ENCODE peak calls at places on chromosomes 13 and 19, in six cellular contexts. F is activated naive CD4-positive, alpha-beta T cell treated with Interleukin-2 at 50 U/mL for 16 hours; B is M059J; Z is stimulated activated CD4-positive, alpha-beta T cell treated with anti-CD3 and anti-CD28 coated beads, Interleukin-15, amount 100 ng/mL, for 1 hour; A is GM10248; J is T-helper 17 cell. R is an unnamed sample.

GRCh38 chr13:109126973-109127615 is 497.7 kb downstream of the MYO16 start:
- DNase-seq in F (no peak), A (no peak), Z (no peak), B (no peak), J (no peak), R (no peak)

GRCh38 chr19:34236035-34236793 is 18.1 kb upstream of the GARRE1 start:
- DNase-seq in A (no peak), Z (no peak), J (no peak), B (peak; percentile 64), F (no peak), R (no peak)

GRCh38 chr19:17337675-17338439 is 504 bp downstream of the GTPBP3 start:
- DNase-seq in Z (no peak), F (peak; percentile 35), J (no peak), A (no peak), B (no peak), R (no peak)

GRCh38 chr13:101231751-101232428 is 184.4 kb downstream of the NALCN start:
- DNase-seq in Z (no peak), A (no peak), J (no peak), B (peak; percentile 67), F (no peak), R (no peak)

GRCh38 chr19:7975037-7975436 is 30.4 kb downstream of the ELAVL1 start:
- DNase-seq in B (no peak), Z (no peak), A (no peak), J (no peak), F (no peak), R (peak; percentile 28)

GRCh38 chr19:20482721-20483120 is 82.9 kb downstream of the ZNF737 start:
- DNase-seq in B (no peak), Z (no peak), J (no peak), A (no peak), F (no peak), R (no peak)

GRCh38 chr13:49444517-49445395 is 682 bp downstream of the SETDB2 start:
- DNase-seq in Z (peak; percentile 5), B (peak; percentile 64), A (peak; percentile 24), J (no peak), F (peak; percentile 21), R (no peak)

GRCh38 chr19:1166872-1167573 is 7.0 kb downstream of the SBNO2 start:
- DNase-seq in Z (no peak), F (no peak), J (no peak), B (no peak), A (no peak), R (no peak)

GRCh38 chr13:41916173-41916954 is 44.5 kb downstream of the VWA8 start:
- DNase-seq in A (peak; percentile 65), B (peak; percentile 75), Z (no peak), F (no peak), J (no peak), R (no peak)

GRCh38 chr19:35318679-35319448 is 10.1 kb upstream of the CD22 start:
- DNase-seq in J (no peak), F (no peak), Z (no peak), B (peak; percentile 99), A (no peak), R (peak; percentile 69)

GRCh38 chr19:40379446-40380198 is 10.4 kb downstream of the HIPK4 start:
- DNase-seq in A (no peak), J (no peak), B (no peak), F (no peak), Z (no peak), R (no peak)

GRCh38 chr19:38670921-38671398 is 23.5 kb downstream of the ACTN4 start:
- DNase-seq in J (no peak), F (no peak), A (no peak), B (peak; percentile 72), Z (no peak), R (no peak)

GRCh38 chr19:52520013-52520412 is 7.5 kb upstream of the ZNF808 start:
- DNase-seq in J (no peak), Z (no peak), F (no peak), A (no peak), B (peak; percentile 6), R (no peak)

GRCh38 chr19:1843116-1843515 is 5.2 kb downstream of the REXO1 start:
- DNase-seq in A (no peak), J (no peak), Z (no peak), F (no peak), B (no peak), R (no peak)

GRCh38 chr13:30847697-30848307 is 58.3 kb upstream of the MEDAG start:
- DNase-seq in A (no peak), B (peak; percentile 95), Z (no peak), F (peak; percentile 21), J (no peak), R (no peak)

GRCh38 chr13:60756306-60756705 is 359.3 kb downstream of the TDRD3 start:
- DNase-seq in F (no peak), A (no peak), B (no peak), Z (no peak), J (no peak), R (no peak)

GRCh38 chr13:23467048-23467931 is 33.8 kb upstream of the SACS start:
- DNase-seq in Z (no peak), B (peak; percentile 67), J (no peak), A (no peak), F (no peak), R (no peak)

GRCh38 chr13:105997436-105998232 is 537.8 kb downstream of the EFNB2 start:
- DNase-seq in J (no peak), F (no peak), B (no peak), Z (no peak), A (no peak), R (no peak)

GRCh38 chr13:111048387-111048786 is 66.7 kb upstream of the ARHGEF7 start:
- DNase-seq in B (no peak), J (no peak), Z (no peak), F (no peak), A (no peak), R (no peak)

GRCh38 chr13:113864303-113864890 is 521 bp upstream of the GAS6 start:
- DNase-seq in A (no peak), Z (no peak), J (no peak), B (peak; percentile 46), F (no peak), R (no peak)

GRCh38 chr19:18659281-18660050 is 22.6 kb downstream of the KLHL26 start:
- DNase-seq in J (no peak), A (peak; percentile 76), Z (no peak), F (no peak), B (no peak), R (no peak)

GRCh38 chr19:17244618-17245534 is 843 bp downstream of the NR2F6 start:
- DNase-seq in A (no peak), F (no peak), J (no peak), Z (no peak), B (no peak), R (no peak)

GRCh38 chr19:52941941-52942370 is 18.7 kb upstream of the ZNF888 start:
- DNase-seq in B (peak; percentile 52), J (no peak), F (peak; percentile 12), A (peak; percentile 12), Z (no peak), R (no peak)

GRCh38 chr19:16070366-16070990 is 5.8 kb upstream of the TPM4 start:
- DNase-seq in B (peak; percentile 93), A (peak; percentile 82), Z (peak; percentile 76), F (peak; percentile 82), J (peak; percentile 62), R (no peak)

GRCh38 chr19:40771101-40771539 is 4.2 kb upstream of the MIA start:
- DNase-seq in A (no peak), J (no peak), F (no peak), Z (no peak), B (no peak), R (no peak)

GRCh38 chr19:47190167-47190727 is 40.8 kb downstream of the BBC3 start:
- DNase-seq in J (peak; percentile 12), Z (peak; percentile 21), F (peak; percentile 75), A (no peak), B (peak; percentile 98), R (peak; percentile 28)

GRCh38 chr13:30869491-30869890 is 36.6 kb upstream of the MEDAG start:
- DNase-seq in B (peak; percentile 53), Z (no peak), A (no peak), J (no peak), F (no peak), R (no peak)

R was measured in occipital lobe.